ENCODE peak calls at places on chromosome 3, in five cellular contexts. Y, G, U, C and T are unnamed samples.

GRCh38 chr3:72246685-72247084 is 461.7 kb upstream of the PROK2 start:
- DNase-seq in C (no peak), U (no peak), G (no peak), Y (no peak), T (no peak)

GRCh38 chr3:277873-278272 is 81.3 kb downstream of the CHL1 start:
- DNase-seq in Y (no peak), U (no peak), G (no peak), C (no peak), T (no peak)

GRCh38 chr3:83523470-83524073 is 1435.2 kb upstream of the CADM2 start:
- DNase-seq in G (no peak), U (no peak), C (no peak), Y (no peak), T (no peak)

GRCh38 chr3:25696019-25696418 is 31.3 kb upstream of the TOP2B start:
- DNase-seq in Y (no peak), G (no peak), U (no peak), C (no peak), T (no peak)

GRCh38 chr3:23676093-23676492 is 129.7 kb upstream of the UBE2E1 start:
- DNase-seq in U (peak; percentile 34), G (no peak), Y (no peak), C (no peak), T (no peak)

GRCh38 chr3:195098741-195099525 is 172.0 kb downstream of the XXYLT1 start:
- DNase-seq in U (no peak), Y (no peak), G (no peak), C (no peak), T (no peak)

GRCh38 chr3:190673157-190673556 is 159.3 kb downstream of the IL1RAP start:
- DNase-seq in Y (no peak), G (no peak), U (no peak), C (no peak), T (no peak)

GRCh38 chr3:136819784-136820640 is 1.1 kb downstream of the SLC35G2 start:
- DNase-seq in U (peak; percentile 45), G (peak; percentile 14), Y (peak; percentile 20), C (no peak), T (peak; percentile 69)

GRCh38 chr3:174775603-174776002 is 83.5 kb upstream of the NAALADL2 start:
- DNase-seq in C (no peak), Y (no peak), G (no peak), U (peak; percentile 2), T (no peak)

GRCh38 chr3:51974277-51974962 is 444 bp upstream of the ABHD14A start:
- DNase-seq in Y (no peak), U (no peak), C (no peak), G (no peak), T (peak; percentile 74)

GRCh38 chr3:57974796-57975388 is 33.3 kb upstream of the FLNB start:
- DNase-seq in Y (peak; percentile 15), G (no peak), U (peak; percentile 98), C (no peak), T (no peak)